ENCODE peak calls at places on chromosomes 16 and 17, in nine cellular contexts. One of them, this sample, is unnamed.

GRCh38 chr16:84953051-84953746 is 58.1 kb downstream of the ZDHHC7 start:
- DNase-seq in RCC 7860: no peak
- DNase-seq in substantia nigra: no peak
- DNase-seq in BJ: no peak
- DNase-seq in iris pigment epithelial cell: no peak
- DNase-seq in kidney tubule cell: no peak
- DNase-seq in RWPE1: no peak
- DNase-seq in stimulated activated CD4-positive, alpha-beta T cell treated with anti-CD3 and anti-CD28 coated beads, Interleukin-1b, Interleukin-23, amount 100 ng/mL, for 24 hours: no peak
- DNase-seq in COR-L47: no peak
- DNase-seq in this sample: no peak

GRCh38 chr16:26231647-26232046 is 539.9 kb downstream of the HS3ST4 start:
- DNase-seq in RCC 7860: no peak
- DNase-seq in substantia nigra: no peak
- DNase-seq in BJ: no peak
- DNase-seq in iris pigment epithelial cell: no peak
- DNase-seq in kidney tubule cell: no peak
- DNase-seq in RWPE1: no peak
- DNase-seq in stimulated activated CD4-positive, alpha-beta T cell treated with anti-CD3 and anti-CD28 coated beads, Interleukin-1b, Interleukin-23, amount 100 ng/mL, for 24 hours: no peak
- DNase-seq in COR-L47: no peak
- DNase-seq in this sample: no peak

GRCh38 chr16:67673712-67674580 is 7.3 kb downstream of the C16orf86 start:
- DNase-seq in RCC 7860: no peak
- DNase-seq in substantia nigra: peak; percentile 41
- DNase-seq in BJ: no peak
- DNase-seq in iris pigment epithelial cell: no peak
- DNase-seq in kidney tubule cell: peak; percentile 60
- DNase-seq in RWPE1: no peak
- DNase-seq in stimulated activated CD4-positive, alpha-beta T cell treated with anti-CD3 and anti-CD28 coated beads, Interleukin-1b, Interleukin-23, amount 100 ng/mL, for 24 hours: no peak
- DNase-seq in COR-L47: peak; percentile 18
- DNase-seq in this sample: peak; percentile 82

GRCh38 chr16:12798846-12799245 is 4.8 kb downstream of the CPPED1 start:
- DNase-seq in RCC 7860: no peak
- DNase-seq in substantia nigra: no peak
- DNase-seq in BJ: no peak
- DNase-seq in iris pigment epithelial cell: peak; percentile 40
- DNase-seq in kidney tubule cell: peak; percentile 77
- DNase-seq in RWPE1: no peak
- DNase-seq in stimulated activated CD4-positive, alpha-beta T cell treated with anti-CD3 and anti-CD28 coated beads, Interleukin-1b, Interleukin-23, amount 100 ng/mL, for 24 hours: no peak
- DNase-seq in COR-L47: no peak
- DNase-seq in this sample: no peak

GRCh38 chr17:40952675-40953074 is 14.1 kb downstream of the KRT39 start:
- DNase-seq in RCC 7860: no peak
- DNase-seq in substantia nigra: no peak
- DNase-seq in BJ: peak; percentile 91
- DNase-seq in iris pigment epithelial cell: peak; percentile 96
- DNase-seq in kidney tubule cell: peak; percentile 96
- DNase-seq in RWPE1: peak; percentile 20
- DNase-seq in stimulated activated CD4-positive, alpha-beta T cell treated with anti-CD3 and anti-CD28 coated beads, Interleukin-1b, Interleukin-23, amount 100 ng/mL, for 24 hours: no peak
- DNase-seq in COR-L47: no peak
- DNase-seq in this sample: no peak

GRCh38 chr17:17842111-17842876 is 5.5 kb upstream of the SREBF1 start:
- DNase-seq in RCC 7860: no peak
- DNase-seq in substantia nigra: no peak
- DNase-seq in BJ: no peak
- DNase-seq in iris pigment epithelial cell: no peak
- DNase-seq in kidney tubule cell: no peak
- DNase-seq in RWPE1: no peak
- DNase-seq in stimulated activated CD4-positive, alpha-beta T cell treated with anti-CD3 and anti-CD28 coated beads, Interleukin-1b, Interleukin-23, amount 100 ng/mL, for 24 hours: no peak
- DNase-seq in COR-L47: no peak
- DNase-seq in this sample: no peak

GRCh38 chr16:19704321-19705130 is 13.5 kb downstream of the KNOP1 start:
- DNase-seq in RCC 7860: no peak
- DNase-seq in substantia nigra: no peak
- DNase-seq in BJ: no peak
- DNase-seq in iris pigment epithelial cell: peak; percentile 95
- DNase-seq in kidney tubule cell: peak; percentile 70
- DNase-seq in RWPE1: peak; percentile 52
- DNase-seq in stimulated activated CD4-positive, alpha-beta T cell treated with anti-CD3 and anti-CD28 coated beads, Interleukin-1b, Interleukin-23, amount 100 ng/mL, for 24 hours: no peak
- DNase-seq in COR-L47: no peak
- DNase-seq in this sample: no peak

GRCh38 chr16:734981-735881 is 5.6 kb downstream of the CIAO3 start:
- DNase-seq in RCC 7860: no peak
- DNase-seq in substantia nigra: no peak
- DNase-seq in BJ: no peak
- DNase-seq in iris pigment epithelial cell: no peak
- DNase-seq in kidney tubule cell: no peak
- DNase-seq in RWPE1: no peak
- DNase-seq in stimulated activated CD4-positive, alpha-beta T cell treated with anti-CD3 and anti-CD28 coated beads, Interleukin-1b, Interleukin-23, amount 100 ng/mL, for 24 hours: no peak
- DNase-seq in COR-L47: no peak
- DNase-seq in this sample: peak; percentile 27

GRCh38 chr16:23694707-23695373 is 16.2 kb downstream of the PLK1 start:
- DNase-seq in RCC 7860: no peak
- DNase-seq in substantia nigra: no peak
- DNase-seq in BJ: no peak
- DNase-seq in iris pigment epithelial cell: peak; percentile 70
- DNase-seq in kidney tubule cell: peak; percentile 55
- DNase-seq in RWPE1: no peak
- DNase-seq in stimulated activated CD4-positive, alpha-beta T cell treated with anti-CD3 and anti-CD28 coated beads, Interleukin-1b, Interleukin-23, amount 100 ng/mL, for 24 hours: no peak
- DNase-seq in COR-L47: no peak
- DNase-seq in this sample: no peak

GRCh38 chr16:27978876-27979275 is 84.6 kb downstream of the GSG1L start:
- DNase-seq in RCC 7860: no peak
- DNase-seq in substantia nigra: no peak
- DNase-seq in BJ: no peak
- DNase-seq in iris pigment epithelial cell: no peak
- DNase-seq in kidney tubule cell: no peak
- DNase-seq in RWPE1: no peak
- DNase-seq in stimulated activated CD4-positive, alpha-beta T cell treated with anti-CD3 and anti-CD28 coated beads, Interleukin-1b, Interleukin-23, amount 100 ng/mL, for 24 hours: no peak
- DNase-seq in COR-L47: no peak
- DNase-seq in this sample: no peak

GRCh38 chr16:82639666-82640336 is 13.0 kb downstream of the CDH13 start:
- DNase-seq in RCC 7860: peak; percentile 48
- DNase-seq in substantia nigra: peak; percentile 5
- DNase-seq in BJ: no peak
- DNase-seq in iris pigment epithelial cell: peak; percentile 75
- DNase-seq in kidney tubule cell: peak; percentile 58
- DNase-seq in RWPE1: peak; percentile 47
- DNase-seq in stimulated activated CD4-positive, alpha-beta T cell treated with anti-CD3 and anti-CD28 coated beads, Interleukin-1b, Interleukin-23, amount 100 ng/mL, for 24 hours: no peak
- DNase-seq in COR-L47: no peak
- DNase-seq in this sample: peak; percentile 58

GRCh38 chr17:60326702-60327101 is 65.2 kb downstream of the USP32 start:
- DNase-seq in RCC 7860: no peak
- DNase-seq in substantia nigra: no peak
- DNase-seq in BJ: no peak
- DNase-seq in iris pigment epithelial cell: no peak
- DNase-seq in kidney tubule cell: no peak
- DNase-seq in RWPE1: no peak
- DNase-seq in stimulated activated CD4-positive, alpha-beta T cell treated with anti-CD3 and anti-CD28 coated beads, Interleukin-1b, Interleukin-23, amount 100 ng/mL, for 24 hours: no peak
- DNase-seq in COR-L47: no peak
- DNase-seq in this sample: no peak

GRCh38 chr16:2928796-2929195 is 17.1 kb downstream of the FLYWCH1 start:
- DNase-seq in RCC 7860: no peak
- DNase-seq in substantia nigra: no peak
- DNase-seq in BJ: no peak
- DNase-seq in iris pigment epithelial cell: no peak
- DNase-seq in kidney tubule cell: no peak
- DNase-seq in RWPE1: no peak
- DNase-seq in stimulated activated CD4-positive, alpha-beta T cell treated with anti-CD3 and anti-CD28 coated beads, Interleukin-1b, Interleukin-23, amount 100 ng/mL, for 24 hours: no peak
- DNase-seq in COR-L47: no peak
- DNase-seq in this sample: no peak

GRCh38 chr17:75876938-75877751 is 1.2 kb downstream of the TRIM47 start:
- DNase-seq in RCC 7860: peak; percentile 97
- DNase-seq in substantia nigra: peak; percentile 87
- DNase-seq in BJ: peak; percentile 77
- DNase-seq in iris pigment epithelial cell: peak; percentile 92
- DNase-seq in kidney tubule cell: peak; percentile 97
- DNase-seq in RWPE1: peak; percentile 81
- DNase-seq in stimulated activated CD4-positive, alpha-beta T cell treated with anti-CD3 and anti-CD28 coated beads, Interleukin-1b, Interleukin-23, amount 100 ng/mL, for 24 hours: no peak
- DNase-seq in COR-L47: peak; percentile 24
- DNase-seq in this sample: peak; percentile 94

GRCh38 chr16:83328936-83329335 is 478.8 kb upstream of the HSBP1 start:
- DNase-seq in RCC 7860: no peak
- DNase-seq in substantia nigra: no peak
- DNase-seq in BJ: no peak
- DNase-seq in iris pigment epithelial cell: peak; percentile 72
- DNase-seq in kidney tubule cell: no peak
- DNase-seq in RWPE1: no peak
- DNase-seq in stimulated activated CD4-positive, alpha-beta T cell treated with anti-CD3 and anti-CD28 coated beads, Interleukin-1b, Interleukin-23, amount 100 ng/mL, for 24 hours: no peak
- DNase-seq in COR-L47: no peak
- DNase-seq in this sample: no peak

GRCh38 chr17:1005361-1005946 is 8.5 kb downstream of the TIMM22 start:
- DNase-seq in RCC 7860: no peak
- DNase-seq in substantia nigra: peak; percentile 80
- DNase-seq in BJ: no peak
- DNase-seq in iris pigment epithelial cell: peak; percentile 53
- DNase-seq in kidney tubule cell: peak; percentile 35
- DNase-seq in RWPE1: no peak
- DNase-seq in stimulated activated CD4-positive, alpha-beta T cell treated with anti-CD3 and anti-CD28 coated beads, Interleukin-1b, Interleukin-23, amount 100 ng/mL, for 24 hours: no peak
- DNase-seq in COR-L47: peak; percentile 45
- DNase-seq in this sample: peak; percentile 71

GRCh38 chr16:15610369-15610871 is 32.5 kb downstream of the MARF1 start:
- DNase-seq in RCC 7860: no peak
- DNase-seq in substantia nigra: peak; percentile 12
- DNase-seq in BJ: no peak
- DNase-seq in iris pigment epithelial cell: peak; percentile 79
- DNase-seq in kidney tubule cell: no peak
- DNase-seq in RWPE1: no peak
- DNase-seq in stimulated activated CD4-positive, alpha-beta T cell treated with anti-CD3 and anti-CD28 coated beads, Interleukin-1b, Interleukin-23, amount 100 ng/mL, for 24 hours: no peak
- DNase-seq in COR-L47: no peak
- DNase-seq in this sample: no peak

GRCh38 chr16:20102521-20102920 is 28.8 kb upstream of the GPR139 start:
- DNase-seq in RCC 7860: no peak
- DNase-seq in substantia nigra: no peak
- DNase-seq in BJ: no peak
- DNase-seq in iris pigment epithelial cell: no peak
- DNase-seq in kidney tubule cell: no peak
- DNase-seq in RWPE1: no peak
- DNase-seq in stimulated activated CD4-positive, alpha-beta T cell treated with anti-CD3 and anti-CD28 coated beads, Interleukin-1b, Interleukin-23, amount 100 ng/mL, for 24 hours: no peak
- DNase-seq in COR-L47: no peak
- DNase-seq in this sample: no peak

GRCh38 chr17:15279011-15279477 is 13.9 kb upstream of the PMP22 start:
- DNase-seq in RCC 7860: peak; percentile 96
- DNase-seq in substantia nigra: no peak
- DNase-seq in BJ: peak; percentile 72
- DNase-seq in iris pigment epithelial cell: peak; percentile 96
- DNase-seq in kidney tubule cell: peak; percentile 94
- DNase-seq in RWPE1: peak; percentile 57
- DNase-seq in stimulated activated CD4-positive, alpha-beta T cell treated with anti-CD3 and anti-CD28 coated beads, Interleukin-1b, Interleukin-23, amount 100 ng/mL, for 24 hours: no peak
- DNase-seq in COR-L47: no peak
- DNase-seq in this sample: no peak

GRCh38 chr17:70584255-70584654 is 414.9 kb downstream of the KCNJ2 start:
- DNase-seq in RCC 7860: no peak
- DNase-seq in substantia nigra: no peak
- DNase-seq in BJ: no peak
- DNase-seq in iris pigment epithelial cell: no peak
- DNase-seq in kidney tubule cell: no peak
- DNase-seq in RWPE1: no peak
- DNase-seq in stimulated activated CD4-positive, alpha-beta T cell treated with anti-CD3 and anti-CD28 coated beads, Interleukin-1b, Interleukin-23, amount 100 ng/mL, for 24 hours: no peak
- DNase-seq in COR-L47: no peak
- DNase-seq in this sample: no peak

GRCh38 chr16:83808573-83809014 is 816 bp downstream of the HSBP1 start:
- DNase-seq in RCC 7860: no peak
- DNase-seq in substantia nigra: no peak
- DNase-seq in BJ: no peak
- DNase-seq in iris pigment epithelial cell: no peak
- DNase-seq in kidney tubule cell: peak; percentile 25
- DNase-seq in RWPE1: no peak
- DNase-seq in stimulated activated CD4-positive, alpha-beta T cell treated with anti-CD3 and anti-CD28 coated beads, Interleukin-1b, Interleukin-23, amount 100 ng/mL, for 24 hours: no peak
- DNase-seq in COR-L47: no peak
- DNase-seq in this sample: no peak

GRCh38 chr16:85652431-85653221 is 36.1 kb downstream of the GINS2 start:
- DNase-seq in RCC 7860: no peak
- DNase-seq in substantia nigra: peak; percentile 56
- DNase-seq in BJ: no peak
- DNase-seq in iris pigment epithelial cell: peak; percentile 74
- DNase-seq in kidney tubule cell: peak; percentile 61
- DNase-seq in RWPE1: no peak
- DNase-seq in stimulated activated CD4-positive, alpha-beta T cell treated with anti-CD3 and anti-CD28 coated beads, Interleukin-1b, Interleukin-23, amount 100 ng/mL, for 24 hours: no peak
- DNase-seq in COR-L47: peak; percentile 57
- DNase-seq in this sample: peak; percentile 53

GRCh38 chr17:62720126-62720850 is 87.8 kb downstream of the MARCHF10 start:
- DNase-seq in RCC 7860: peak; percentile 74
- DNase-seq in substantia nigra: no peak
- DNase-seq in BJ: no peak
- DNase-seq in iris pigment epithelial cell: no peak
- DNase-seq in kidney tubule cell: peak; percentile 98
- DNase-seq in RWPE1: no peak
- DNase-seq in stimulated activated CD4-positive, alpha-beta T cell treated with anti-CD3 and anti-CD28 coated beads, Interleukin-1b, Interleukin-23, amount 100 ng/mL, for 24 hours: no peak
- DNase-seq in COR-L47: no peak
- DNase-seq in this sample: no peak

GRCh38 chr16:70710422-70711210 is 24.8 kb upstream of the MTSS2 start:
- DNase-seq in RCC 7860: no peak
- DNase-seq in substantia nigra: no peak
- DNase-seq in BJ: no peak
- DNase-seq in iris pigment epithelial cell: no peak
- DNase-seq in kidney tubule cell: no peak
- DNase-seq in RWPE1: no peak
- DNase-seq in stimulated activated CD4-positive, alpha-beta T cell treated with anti-CD3 and anti-CD28 coated beads, Interleukin-1b, Interleukin-23, amount 100 ng/mL, for 24 hours: no peak
- DNase-seq in COR-L47: no peak
- DNase-seq in this sample: no peak

GRCh38 chr17:3626831-3627565 is 9.1 kb downstream of the SHPK start:
- DNase-seq in RCC 7860: no peak
- DNase-seq in substantia nigra: no peak
- DNase-seq in BJ: no peak
- DNase-seq in iris pigment epithelial cell: no peak
- DNase-seq in kidney tubule cell: no peak
- DNase-seq in RWPE1: no peak
- DNase-seq in stimulated activated CD4-positive, alpha-beta T cell treated with anti-CD3 and anti-CD28 coated beads, Interleukin-1b, Interleukin-23, amount 100 ng/mL, for 24 hours: no peak
- DNase-seq in COR-L47: no peak
- DNase-seq in this sample: no peak

GRCh38 chr17:4040784-4041183 is 76.5 kb upstream of the ATP2A3 start:
- DNase-seq in RCC 7860: no peak
- DNase-seq in substantia nigra: no peak
- DNase-seq in BJ: no peak
- DNase-seq in iris pigment epithelial cell: no peak
- DNase-seq in kidney tubule cell: no peak
- DNase-seq in RWPE1: no peak
- DNase-seq in stimulated activated CD4-positive, alpha-beta T cell treated with anti-CD3 and anti-CD28 coated beads, Interleukin-1b, Interleukin-23, amount 100 ng/mL, for 24 hours: no peak
- DNase-seq in COR-L47: no peak
- DNase-seq in this sample: no peak

GRCh38 chr16:51553314-51553713 is 402.2 kb upstream of the SALL1 start:
- DNase-seq in RCC 7860: no peak
- DNase-seq in substantia nigra: no peak
- DNase-seq in BJ: no peak
- DNase-seq in iris pigment epithelial cell: no peak
- DNase-seq in kidney tubule cell: peak; percentile 43
- DNase-seq in RWPE1: peak; percentile 48
- DNase-seq in stimulated activated CD4-positive, alpha-beta T cell treated with anti-CD3 and anti-CD28 coated beads, Interleukin-1b, Interleukin-23, amount 100 ng/mL, for 24 hours: no peak
- DNase-seq in COR-L47: no peak
- DNase-seq in this sample: no peak

GRCh38 chr16:813204-813915 is 12.8 kb upstream of the GNG13 start:
- DNase-seq in RCC 7860: no peak
- DNase-seq in substantia nigra: peak; percentile 46
- DNase-seq in BJ: no peak
- DNase-seq in iris pigment epithelial cell: peak; percentile 16
- DNase-seq in kidney tubule cell: peak; percentile 42
- DNase-seq in RWPE1: peak; percentile 68
- DNase-seq in stimulated activated CD4-positive, alpha-beta T cell treated with anti-CD3 and anti-CD28 coated beads, Interleukin-1b, Interleukin-23, amount 100 ng/mL, for 24 hours: peak; percentile 48
- DNase-seq in COR-L47: no peak
- DNase-seq in this sample: no peak

GRCh38 chr16:82061861-82062525 is 26.9 kb downstream of the HSD17B2 start:
- DNase-seq in RCC 7860: no peak
- DNase-seq in substantia nigra: no peak
- DNase-seq in BJ: no peak
- DNase-seq in iris pigment epithelial cell: peak; percentile 47
- DNase-seq in kidney tubule cell: peak; percentile 41
- DNase-seq in RWPE1: peak; percentile 40
- DNase-seq in stimulated activated CD4-positive, alpha-beta T cell treated with anti-CD3 and anti-CD28 coated beads, Interleukin-1b, Interleukin-23, amount 100 ng/mL, for 24 hours: no peak
- DNase-seq in COR-L47: peak; percentile 15
- DNase-seq in this sample: no peak

GRCh38 chr16:12546918-12547607 is 256.6 kb downstream of the CPPED1 start:
- DNase-seq in RCC 7860: no peak
- DNase-seq in substantia nigra: no peak
- DNase-seq in BJ: no peak
- DNase-seq in iris pigment epithelial cell: peak; percentile 6
- DNase-seq in kidney tubule cell: peak; percentile 7
- DNase-seq in RWPE1: no peak
- DNase-seq in stimulated activated CD4-positive, alpha-beta T cell treated with anti-CD3 and anti-CD28 coated beads, Interleukin-1b, Interleukin-23, amount 100 ng/mL, for 24 hours: no peak
- DNase-seq in COR-L47: no peak
- DNase-seq in this sample: no peak

GRCh38 chr17:38451030-38451839 is 23.0 kb downstream of the ARHGAP23 start:
- DNase-seq in RCC 7860: peak; percentile 74
- DNase-seq in substantia nigra: no peak
- DNase-seq in BJ: peak; percentile 56
- DNase-seq in iris pigment epithelial cell: peak; percentile 82
- DNase-seq in kidney tubule cell: peak; percentile 78
- DNase-seq in RWPE1: peak; percentile 90
- DNase-seq in stimulated activated CD4-positive, alpha-beta T cell treated with anti-CD3 and anti-CD28 coated beads, Interleukin-1b, Interleukin-23, amount 100 ng/mL, for 24 hours: no peak
- DNase-seq in COR-L47: no peak
- DNase-seq in this sample: peak; percentile 78